ENCODE peak calls at places on chromosome 3, in ten cellular contexts. V is breast epithelium, F is esophagus muscularis mucosa, K is GM12878, N is GM23338, W is transverse colon, H is sigmoid colon, O is stomach, B is HCT116, X is K562. L is an unnamed sample.

GRCh38 chr3:33062814-33063346 is 34.1 kb downstream of the GLB1 start:
- DNase-seq in V (no peak), N (no peak), X (no peak), F (no peak), H (no peak), O (no peak), W (no peak), K (no peak), B (no peak), L (no peak)

GRCh38 chr3:101812895-101813294 is 33.9 kb downstream of the NXPE3 start:
- DNase-seq in F (no peak), V (no peak), H (no peak), B (no peak), N (no peak), O (no peak), K (no peak), X (no peak), W (no peak), L (no peak)

GRCh38 chr3:133400006-133400515 is at the start of gene BFSP2:
- DNase-seq in F (no peak), B (no peak), H (peak; percentile 48), V (no peak), W (no peak), K (no peak), O (no peak), N (no peak), X (no peak), L (no peak)

GRCh38 chr3:32954506-32954905 is 3.1 kb downstream of the CCR4 start:
- DNase-seq in N (no peak), B (no peak), K (no peak), F (no peak), V (no peak), W (no peak), O (no peak), X (no peak), H (no peak), L (no peak)

GRCh38 chr3:133169669-133170068 is 131.5 kb downstream of the TMEM108 start:
- DNase-seq in W (no peak), V (no peak), X (no peak), B (no peak), H (no peak), O (no peak), F (no peak), N (no peak), K (no peak), L (no peak)

GRCh38 chr3:4571690-4572334 is 78.7 kb downstream of the ITPR1 start:
- DNase-seq in H (no peak), K (no peak), N (peak; percentile 53), X (peak; percentile 52), O (no peak), W (no peak), V (no peak), F (no peak), B (no peak), L (no peak)

GRCh38 chr3:78540485-78540884 is 1227.3 kb downstream of the ROBO1 start:
- DNase-seq in B (no peak), H (no peak), O (no peak), N (no peak), W (no peak), F (no peak), X (no peak), K (no peak), V (no peak), L (no peak)

GRCh38 chr3:178684881-178685590 is 148.8 kb downstream of the KCNMB2 start:
- DNase-seq in O (no peak), X (peak; percentile 23), W (no peak), F (no peak), B (no peak), N (peak; percentile 64), V (no peak), H (no peak), K (no peak), L (no peak)

GRCh38 chr3:26307805-26308204 is 314.8 kb upstream of the LRRC3B start:
- DNase-seq in B (no peak), F (no peak), V (no peak), N (no peak), O (no peak), H (no peak), W (no peak), K (no peak), X (no peak), L (no peak)

GRCh38 chr3:102791641-102792589 is 357.1 kb downstream of the ZPLD1 start:
- DNase-seq in B (no peak), K (no peak), X (no peak), F (no peak), N (no peak), O (no peak), H (no peak), W (no peak), V (no peak), L (peak; percentile 73)

GRCh38 chr3:9955067-9955502 is 2.9 kb upstream of the PRRT3 start:
- DNase-seq in O (peak; percentile 45), W (no peak), N (peak; percentile 77), X (peak; percentile 70), B (no peak), H (no peak), F (no peak), K (no peak), V (no peak), L (no peak)

GRCh38 chr3:190557311-190557710 is 43.4 kb downstream of the IL1RAP start:
- DNase-seq in F (no peak), V (no peak), H (no peak), W (no peak), B (no peak), N (no peak), X (no peak), O (no peak), K (no peak), L (no peak)

GRCh38 chr3:14423197-14423743 is 20.9 kb downstream of the SLC6A6 start:
- DNase-seq in F (no peak), B (no peak), V (peak; percentile 66), N (no peak), K (no peak), O (peak; percentile 84), W (peak; percentile 58), H (no peak), X (no peak), L (no peak)

GRCh38 chr3:8464668-8465067 is 37.0 kb upstream of the LMCD1 start:
- DNase-seq in W (no peak), O (no peak), K (no peak), F (no peak), V (no peak), B (no peak), X (no peak), N (no peak), H (no peak), L (no peak)

GRCh38 chr3:181075098-181075497 is 85.6 kb upstream of the DNAJC19 start:
- DNase-seq in F (no peak), V (no peak), O (no peak), N (no peak), K (no peak), H (no peak), B (no peak), X (no peak), W (no peak), L (no peak)

GRCh38 chr3:78101363-78101762 is 1061.5 kb downstream of the ROBO2 start:
- DNase-seq in K (no peak), O (no peak), W (no peak), F (no peak), V (no peak), X (no peak), N (no peak), H (no peak), B (no peak), L (no peak)

GRCh38 chr3:44554626-44555592 is at the start of gene ZKSCAN7:
- DNase-seq in B (no peak), N (peak; percentile 88), V (peak; percentile 27), F (no peak), O (peak; percentile 47), K (no peak), X (no peak), W (peak; percentile 44), H (peak; percentile 73), L (no peak)
- H3K27ac ChIP-seq in B (no peak within 1 kb of the TSS), N (no peak within 1 kb of the TSS), V (peak within 1 kb of the TSS; percentile 88), F (peak within 1 kb of the TSS; percentile 80), O (peak within 1 kb of the TSS; percentile 85), K (peak within 1 kb of the TSS; percentile 62), X (no peak within 1 kb of the TSS), W (peak within 1 kb of the TSS; percentile 67), H (peak within 1 kb of the TSS; percentile 81), L (no peak within 1 kb of the TSS)

DNA sequence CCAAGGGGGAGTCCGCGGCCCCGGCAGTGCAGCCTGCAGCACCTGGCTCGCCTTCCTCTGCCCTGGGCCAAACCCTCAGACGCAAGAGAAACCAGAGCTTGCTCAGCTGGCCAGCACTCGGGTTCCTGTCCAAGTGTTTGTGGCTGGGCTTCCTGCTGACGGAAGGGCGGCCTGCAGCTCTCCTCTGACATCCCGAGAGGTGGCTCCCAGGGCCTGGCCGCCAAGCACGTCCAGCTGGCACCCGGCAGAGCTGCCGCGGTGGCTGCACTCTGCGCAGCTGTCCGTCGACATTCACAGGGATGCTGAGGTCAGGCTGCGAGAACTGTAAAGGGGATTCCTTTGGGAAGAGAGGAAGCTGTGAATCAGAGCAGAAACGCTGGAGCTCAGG is 85.6 kb downstream of the CPN2 start:
- DNase-seq in F (no peak), K (no peak), X (no peak), O (peak; percentile 81), B (no peak), V (peak; percentile 74), N (no peak), H (peak; percentile 98), W (peak; percentile 60), L (no peak)
- TF ChIP-seq POLR2AphosphoS5 in F (peak; percentile 78), K (no peak), X (no peak), O (peak; percentile 80), B (no peak), V (peak; percentile 72), N (no peak), H (peak; percentile 79), W (peak; percentile 61), L (no peak)

DNA sequence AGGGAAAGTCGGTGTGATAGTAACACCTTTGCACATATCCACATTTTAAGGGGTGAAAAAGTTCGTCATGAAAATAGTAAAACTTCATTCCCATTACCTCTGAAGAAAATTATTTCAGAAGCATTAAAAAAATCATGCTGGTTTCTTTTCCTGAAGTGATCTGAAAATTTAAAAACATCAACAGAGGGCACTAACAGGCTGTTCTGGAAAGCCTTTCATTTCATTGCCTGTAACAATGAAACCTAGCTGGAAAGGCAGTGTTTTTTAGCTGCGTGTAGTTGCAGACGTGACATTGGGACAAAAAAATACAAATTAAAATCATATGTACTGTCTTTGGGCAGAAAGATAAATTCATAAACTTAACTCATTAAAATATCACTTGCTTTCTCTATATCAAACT is 993.8 kb downstream of the GBE1 start:
- DNase-seq in B (no peak), X (peak; percentile 11), V (no peak), H (no peak), N (peak; percentile 17), K (no peak), F (no peak), O (no peak), W (no peak), L (no peak)
- H3K27ac ChIP-seq in B (no peak overlapping the region), X (peak overlapping the region; percentile 10), V (no peak overlapping the region), H (no peak overlapping the region), N (no peak overlapping the region), K (no peak overlapping the region), F (no peak overlapping the region), O (no peak overlapping the region), W (no peak overlapping the region), L (no peak overlapping the region)

DNA sequence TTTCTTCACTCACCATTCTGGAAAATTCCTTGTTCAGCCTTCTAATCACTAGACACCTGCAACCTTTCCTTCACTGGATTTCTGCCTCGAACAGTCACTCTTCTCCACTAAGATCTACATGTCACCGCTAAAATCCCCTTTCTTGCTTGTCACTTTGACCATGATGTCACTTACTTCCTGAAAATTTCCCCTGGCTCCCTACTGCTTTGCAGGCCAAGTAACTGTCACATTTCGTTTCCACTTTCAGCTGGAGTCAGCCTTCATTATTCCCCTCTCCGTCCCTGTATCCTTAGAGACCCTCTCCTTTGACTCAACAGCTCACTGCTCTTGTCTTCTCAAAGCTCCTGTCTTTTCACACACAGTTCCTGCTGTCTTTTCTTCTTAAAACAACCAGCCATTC is 15.9 kb downstream of the CHL1 start:
- DNase-seq in H (no peak), K (peak; percentile 50), B (no peak), F (no peak), W (no peak), N (no peak), V (no peak), X (no peak), O (no peak), L (no peak)
- TF ChIP-seq POLR2AphosphoS5 in H (no peak), K (peak; percentile 36), B (no peak), F (no peak), W (no peak), N (no peak), V (no peak), X (no peak), O (no peak), L (no peak)

L was measured in SK-N-MC.